ENCODE peak calls at places on chromosomes 12 and 14, in nine cellular contexts. One of them, this sample, is unnamed.

GRCh38 chr14:72513994-72514659 is 379.8 kb downstream of the DPF3 start:
- DNase-seq in glutamatergic neuron: peak
- DNase-seq in choroid plexus epithelial cell: peak
- DNase-seq in HFFc6: peak
- DNase-seq in HCT116: peak
- DNase-seq in fibroblast of lung: peak
- DNase-seq in dorsolateral prefrontal cortex: peak
- DNase-seq in ovary: no peak
- DNase-seq in GM12878: no peak
- DNase-seq in this sample: no peak

GRCh38 chr12:87720967-87721366 is 308.2 kb downstream of the C12orf50 start:
- DNase-seq in glutamatergic neuron: no peak
- DNase-seq in choroid plexus epithelial cell: peak
- DNase-seq in HFFc6: no peak
- DNase-seq in HCT116: no peak
- DNase-seq in fibroblast of lung: no peak
- DNase-seq in dorsolateral prefrontal cortex: no peak
- DNase-seq in ovary: no peak
- DNase-seq in GM12878: no peak
- DNase-seq in this sample: no peak

GRCh38 chr14:90791481-90791880 is 24.7 kb downstream of the TTC7B start:
- DNase-seq in glutamatergic neuron: no peak
- DNase-seq in choroid plexus epithelial cell: no peak
- DNase-seq in HFFc6: no peak
- DNase-seq in HCT116: no peak
- DNase-seq in fibroblast of lung: no peak
- DNase-seq in dorsolateral prefrontal cortex: no peak
- DNase-seq in ovary: no peak
- DNase-seq in GM12878: no peak
- DNase-seq in this sample: no peak

GRCh38 chr14:38129705-38130104 is 78.0 kb upstream of the SSTR1 start:
- DNase-seq in glutamatergic neuron: no peak
- DNase-seq in choroid plexus epithelial cell: no peak
- DNase-seq in HFFc6: no peak
- DNase-seq in HCT116: no peak
- DNase-seq in fibroblast of lung: no peak
- DNase-seq in dorsolateral prefrontal cortex: no peak
- DNase-seq in ovary: no peak
- DNase-seq in GM12878: no peak
- DNase-seq in this sample: no peak

GRCh38 chr14:95273041-95273978 is 46.4 kb downstream of the CLMN start:
- DNase-seq in glutamatergic neuron: no peak
- DNase-seq in choroid plexus epithelial cell: no peak
- DNase-seq in HFFc6: no peak
- DNase-seq in HCT116: no peak
- DNase-seq in fibroblast of lung: no peak
- DNase-seq in dorsolateral prefrontal cortex: no peak
- DNase-seq in ovary: no peak
- DNase-seq in GM12878: no peak
- DNase-seq in this sample: no peak

GRCh38 chr12:106445053-106445452 is 87.5 kb downstream of the POLR3B start:
- DNase-seq in glutamatergic neuron: no peak
- DNase-seq in choroid plexus epithelial cell: no peak
- DNase-seq in HFFc6: no peak
- DNase-seq in HCT116: no peak
- DNase-seq in fibroblast of lung: no peak
- DNase-seq in dorsolateral prefrontal cortex: no peak
- DNase-seq in ovary: no peak
- DNase-seq in GM12878: no peak
- DNase-seq in this sample: no peak

GRCh38 chr14:101925152-101925551 is 39.2 kb upstream of the DYNC1H1 start:
- DNase-seq in glutamatergic neuron: no peak
- DNase-seq in choroid plexus epithelial cell: no peak
- DNase-seq in HFFc6: no peak
- DNase-seq in HCT116: no peak
- DNase-seq in fibroblast of lung: no peak
- DNase-seq in dorsolateral prefrontal cortex: no peak
- DNase-seq in ovary: no peak
- DNase-seq in GM12878: no peak
- DNase-seq in this sample: no peak

GRCh38 chr12:93514853-93515252 is 47.5 kb downstream of the MRPL42 start:
- DNase-seq in glutamatergic neuron: no peak
- DNase-seq in choroid plexus epithelial cell: peak
- DNase-seq in HFFc6: peak
- DNase-seq in HCT116: no peak
- DNase-seq in fibroblast of lung: peak
- DNase-seq in dorsolateral prefrontal cortex: no peak
- DNase-seq in ovary: no peak
- DNase-seq in GM12878: no peak
- DNase-seq in this sample: no peak

GRCh38 chr12:119179335-119180021 is 747 bp downstream of the HSPB8 start:
- DNase-seq in glutamatergic neuron: no peak
- DNase-seq in choroid plexus epithelial cell: peak
- DNase-seq in HFFc6: peak
- DNase-seq in HCT116: peak
- DNase-seq in fibroblast of lung: peak
- DNase-seq in dorsolateral prefrontal cortex: no peak
- DNase-seq in ovary: no peak
- DNase-seq in GM12878: no peak
- DNase-seq in this sample: peak

GRCh38 chr14:49892301-49892635 is 614 bp upstream of the ARF6 start:
- DNase-seq in glutamatergic neuron: no peak
- DNase-seq in choroid plexus epithelial cell: peak
- DNase-seq in HFFc6: peak
- DNase-seq in HCT116: no peak
- DNase-seq in fibroblast of lung: peak
- DNase-seq in dorsolateral prefrontal cortex: no peak
- DNase-seq in ovary: no peak
- DNase-seq in GM12878: peak
- DNase-seq in this sample: no peak

GRCh38 chr12:10212623-10213131 is at the start of gene GABARAPL1:
- DNase-seq in glutamatergic neuron: peak
- DNase-seq in choroid plexus epithelial cell: peak
- DNase-seq in HFFc6: peak
- DNase-seq in HCT116: peak
- DNase-seq in fibroblast of lung: peak
- DNase-seq in dorsolateral prefrontal cortex: peak
- DNase-seq in ovary: peak
- DNase-seq in GM12878: no peak
- DNase-seq in this sample: peak

GRCh38 chr12:116152268-116152667 is 125.2 kb downstream of the MED13L start:
- DNase-seq in glutamatergic neuron: no peak
- DNase-seq in choroid plexus epithelial cell: peak
- DNase-seq in HFFc6: peak
- DNase-seq in HCT116: no peak
- DNase-seq in fibroblast of lung: peak
- DNase-seq in dorsolateral prefrontal cortex: no peak
- DNase-seq in ovary: no peak
- DNase-seq in GM12878: no peak
- DNase-seq in this sample: no peak

GRCh38 chr12:124774462-124775167 is 89.0 kb downstream of the SCARB1 start:
- DNase-seq in glutamatergic neuron: no peak
- DNase-seq in choroid plexus epithelial cell: peak
- DNase-seq in HFFc6: peak
- DNase-seq in HCT116: no peak
- DNase-seq in fibroblast of lung: peak
- DNase-seq in dorsolateral prefrontal cortex: peak
- DNase-seq in ovary: peak
- DNase-seq in GM12878: peak
- DNase-seq in this sample: no peak
- TF ChIP-seq CTCF in glutamatergic neuron: no peak
- TF ChIP-seq CTCF in choroid plexus epithelial cell: peak
- TF ChIP-seq CTCF in HFFc6: peak
- TF ChIP-seq CTCF in HCT116: no peak
- TF ChIP-seq CTCF in fibroblast of lung: peak
- TF ChIP-seq CTCF in dorsolateral prefrontal cortex: peak
- TF ChIP-seq CTCF in ovary: no peak
- TF ChIP-seq CTCF in GM12878: no peak
- TF ChIP-seq CTCF in this sample: no peak

GRCh38 chr14:68558096-68558495 is 234.8 kb downstream of the ZFP36L1 start:
- DNase-seq in glutamatergic neuron: no peak
- DNase-seq in choroid plexus epithelial cell: no peak
- DNase-seq in HFFc6: no peak
- DNase-seq in HCT116: no peak
- DNase-seq in fibroblast of lung: no peak
- DNase-seq in dorsolateral prefrontal cortex: no peak
- DNase-seq in ovary: no peak
- DNase-seq in GM12878: no peak
- DNase-seq in this sample: no peak

GRCh38 chr14:68554231-68554630 is 238.6 kb downstream of the ZFP36L1 start:
- DNase-seq in glutamatergic neuron: no peak
- DNase-seq in choroid plexus epithelial cell: no peak
- DNase-seq in HFFc6: no peak
- DNase-seq in HCT116: no peak
- DNase-seq in fibroblast of lung: no peak
- DNase-seq in dorsolateral prefrontal cortex: no peak
- DNase-seq in ovary: no peak
- DNase-seq in GM12878: no peak
- DNase-seq in this sample: no peak

GRCh38 chr14:68557648-68558047 is 235.2 kb downstream of the ZFP36L1 start:
- DNase-seq in glutamatergic neuron: no peak
- DNase-seq in choroid plexus epithelial cell: no peak
- DNase-seq in HFFc6: no peak
- DNase-seq in HCT116: no peak
- DNase-seq in fibroblast of lung: no peak
- DNase-seq in dorsolateral prefrontal cortex: no peak
- DNase-seq in ovary: no peak
- DNase-seq in GM12878: no peak
- DNase-seq in this sample: no peak

GRCh38 chr14:68553326-68553725 is 239.5 kb downstream of the ZFP36L1 start:
- DNase-seq in glutamatergic neuron: no peak
- DNase-seq in choroid plexus epithelial cell: no peak
- DNase-seq in HFFc6: no peak
- DNase-seq in HCT116: no peak
- DNase-seq in fibroblast of lung: no peak
- DNase-seq in dorsolateral prefrontal cortex: no peak
- DNase-seq in ovary: no peak
- DNase-seq in GM12878: no peak
- DNase-seq in this sample: no peak

GRCh38 chr14:68556253-68556652 is 236.6 kb downstream of the ZFP36L1 start:
- DNase-seq in glutamatergic neuron: no peak
- DNase-seq in choroid plexus epithelial cell: no peak
- DNase-seq in HFFc6: no peak
- DNase-seq in HCT116: no peak
- DNase-seq in fibroblast of lung: no peak
- DNase-seq in dorsolateral prefrontal cortex: no peak
- DNase-seq in ovary: no peak
- DNase-seq in GM12878: no peak
- DNase-seq in this sample: no peak
- TF ChIP-seq CTCF in glutamatergic neuron: no peak
- TF ChIP-seq CTCF in choroid plexus epithelial cell: no peak
- TF ChIP-seq CTCF in HFFc6: no peak
- TF ChIP-seq CTCF in HCT116: no peak
- TF ChIP-seq CTCF in fibroblast of lung: no peak
- TF ChIP-seq CTCF in dorsolateral prefrontal cortex: no peak
- TF ChIP-seq CTCF in ovary: no peak
- TF ChIP-seq CTCF in GM12878: no peak
- TF ChIP-seq CTCF in this sample: no peak

GRCh38 chr12:47818382-47818700 is 1.4 kb downstream of the HDAC7 start:
- DNase-seq in glutamatergic neuron: no peak
- DNase-seq in choroid plexus epithelial cell: no peak
- DNase-seq in HFFc6: no peak
- DNase-seq in HCT116: no peak
- DNase-seq in fibroblast of lung: no peak
- DNase-seq in dorsolateral prefrontal cortex: no peak
- DNase-seq in ovary: no peak
- DNase-seq in GM12878: no peak
- DNase-seq in this sample: no peak

GRCh38 chr12:47818007-47818376 is 1.7 kb downstream of the HDAC7 start:
- DNase-seq in glutamatergic neuron: no peak
- DNase-seq in choroid plexus epithelial cell: no peak
- DNase-seq in HFFc6: no peak
- DNase-seq in HCT116: no peak
- DNase-seq in fibroblast of lung: no peak
- DNase-seq in dorsolateral prefrontal cortex: no peak
- DNase-seq in ovary: no peak
- DNase-seq in GM12878: no peak
- DNase-seq in this sample: no peak

GRCh38 chr12:47818701-47819543 is 781 bp downstream of the HDAC7 start:
- DNase-seq in glutamatergic neuron: peak
- DNase-seq in choroid plexus epithelial cell: no peak
- DNase-seq in HFFc6: peak
- DNase-seq in HCT116: no peak
- DNase-seq in fibroblast of lung: no peak
- DNase-seq in dorsolateral prefrontal cortex: peak
- DNase-seq in ovary: peak
- DNase-seq in GM12878: no peak
- DNase-seq in this sample: peak

GRCh38 chr12:47816646-47817271 is 2.9 kb downstream of the HDAC7 start:
- DNase-seq in glutamatergic neuron: no peak
- DNase-seq in choroid plexus epithelial cell: peak
- DNase-seq in HFFc6: no peak
- DNase-seq in HCT116: no peak
- DNase-seq in fibroblast of lung: no peak
- DNase-seq in dorsolateral prefrontal cortex: no peak
- DNase-seq in ovary: peak
- DNase-seq in GM12878: no peak
- DNase-seq in this sample: peak

DNA sequence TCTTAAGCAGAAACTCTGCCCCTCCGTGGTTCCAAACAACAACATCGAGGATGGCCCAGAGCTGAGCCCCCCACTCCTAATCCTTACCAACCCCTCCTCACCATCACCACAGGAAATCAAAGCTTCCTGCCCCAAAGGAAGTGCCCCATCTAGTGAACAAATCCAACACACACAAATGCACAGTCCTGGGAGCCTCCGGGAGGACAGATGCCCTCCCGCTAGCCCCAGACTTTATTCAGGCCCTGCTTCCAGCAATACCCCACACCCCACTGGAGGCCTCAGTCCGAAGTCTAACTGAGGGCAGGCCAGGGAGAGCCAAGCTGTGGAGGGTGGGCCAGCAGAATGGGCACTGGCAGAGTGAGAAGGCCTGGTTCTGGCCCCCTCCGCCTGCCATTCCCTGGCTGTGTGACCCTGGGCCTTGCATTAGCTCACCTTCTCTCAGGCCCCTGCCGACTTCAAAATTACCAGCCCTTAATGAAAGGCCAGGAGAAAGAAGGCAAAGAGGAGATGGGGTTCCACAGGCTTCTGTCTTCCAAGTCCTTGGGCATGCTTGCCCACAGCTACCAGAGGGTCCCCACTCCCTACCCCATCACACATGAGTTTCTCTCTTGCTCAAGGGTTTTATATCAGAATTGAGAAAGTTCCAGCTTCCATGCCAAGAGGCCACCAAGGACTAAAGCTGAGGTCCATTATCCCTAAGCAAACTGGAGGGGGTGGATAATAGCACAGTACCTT is 2.3 kb downstream of the HDAC7 start:
- DNase-seq in glutamatergic neuron: no peak
- DNase-seq in choroid plexus epithelial cell: no peak
- DNase-seq in HFFc6: peak
- DNase-seq in HCT116: no peak
- DNase-seq in fibroblast of lung: no peak
- DNase-seq in dorsolateral prefrontal cortex: no peak
- DNase-seq in ovary: no peak
- DNase-seq in GM12878: no peak
- DNase-seq in this sample: no peak
- TF ChIP-seq CTCF in glutamatergic neuron: no peak
- TF ChIP-seq CTCF in choroid plexus epithelial cell: peak
- TF ChIP-seq CTCF in HFFc6: peak
- TF ChIP-seq CTCF in HCT116: no peak
- TF ChIP-seq CTCF in fibroblast of lung: peak
- TF ChIP-seq CTCF in dorsolateral prefrontal cortex: no peak
- TF ChIP-seq CTCF in ovary: no peak
- TF ChIP-seq CTCF in GM12878: peak
- TF ChIP-seq CTCF in this sample: no peak

GRCh38 chr12:95073698-95074520 is 491 bp upstream of the NR2C1 start:
- DNase-seq in glutamatergic neuron: no peak
- DNase-seq in choroid plexus epithelial cell: no peak
- DNase-seq in HFFc6: no peak
- DNase-seq in HCT116: no peak
- DNase-seq in fibroblast of lung: no peak
- DNase-seq in dorsolateral prefrontal cortex: no peak
- DNase-seq in ovary: peak
- DNase-seq in GM12878: no peak
- DNase-seq in this sample: no peak
- TF ChIP-seq CTCF in glutamatergic neuron: peak
- TF ChIP-seq CTCF in choroid plexus epithelial cell: peak
- TF ChIP-seq CTCF in HFFc6: peak
- TF ChIP-seq CTCF in HCT116: no peak
- TF ChIP-seq CTCF in fibroblast of lung: peak
- TF ChIP-seq CTCF in dorsolateral prefrontal cortex: peak
- TF ChIP-seq CTCF in ovary: peak
- TF ChIP-seq CTCF in GM12878: peak
- TF ChIP-seq CTCF in this sample: peak